ENCODE peak calls at places on chromosome 20, in seven cellular contexts. A is A673; Z is CD4-positive, alpha-beta memory T cell; E is mammary epithelial cell; S is GM23338; F is right atrium auricular region; N is cardiac muscle cell. L is an unnamed sample.
A peak's percentile ranks its signal among the peaks of the same experiment; 100 is the strongest.

GRCh38 chr20:50645253-50646068 is 45.9 kb downstream of the RIPOR3 start:
- DNase-seq in A (peak; percentile 54), Z (no peak), E (peak; percentile 95), S (peak; percentile 95), F (no peak), N (peak; percentile 60), L (peak; percentile 69)

GRCh38 chr20:4563534-4563933 is 158.2 kb upstream of the PRND start:
- DNase-seq in A (peak; percentile 82), Z (no peak), E (peak; percentile 68), S (peak; percentile 70), F (no peak), N (peak; percentile 64), L (no peak)

GRCh38 chr20:38674178-38675133 is 49.8 kb upstream of the SLC32A1 start:
- DNase-seq in A (peak; percentile 83), Z (peak; percentile 38), E (peak; percentile 23), S (peak; percentile 79), F (no peak), N (peak; percentile 87), L (no peak)

GRCh38 chr20:341682-342081 is 5.2 kb upstream of the NRSN2 start:
- DNase-seq in A (peak; percentile 77), Z (no peak), E (peak; percentile 94), S (no peak), F (no peak), N (no peak), L (no peak)

GRCh38 chr20:10115021-10115420 is 80.2 kb downstream of the ANKEF1 start:
- DNase-seq in A (no peak), Z (no peak), E (peak; percentile 64), S (no peak), F (no peak), N (no peak), L (no peak)

GRCh38 chr20:20211274-20211987 is 156.5 kb upstream of the INSM1 start:
- DNase-seq in A (peak; percentile 23), Z (no peak), E (no peak), S (no peak), F (no peak), N (no peak), L (no peak)

GRCh38 chr20:3238616-3239025 is 369 bp downstream of the SLC4A11 start:
- DNase-seq in A (peak; percentile 50), Z (peak; percentile 36), E (peak; percentile 67), S (peak; percentile 77), F (no peak), N (no peak), L (no peak)

GRCh38 chr20:40016884-40017283 is 672.2 kb downstream of the MAFB start:
- DNase-seq in A (no peak), Z (no peak), E (peak; percentile 25), S (no peak), F (no peak), N (no peak), L (no peak)

GRCh38 chr20:34111057-34111711 is 859 bp downstream of the EIF2S2 start:
- DNase-seq in A (peak; percentile 18), Z (peak; percentile 18), E (peak; percentile 58), S (peak; percentile 13), F (no peak), N (peak; percentile 45), L (peak; percentile 15)

GRCh38 chr20:61045876-61046585 is 206.0 kb upstream of the CDH4 start:
- DNase-seq in A (peak; percentile 60), Z (no peak), E (no peak), S (no peak), F (no peak), N (no peak), L (no peak)

DNA sequence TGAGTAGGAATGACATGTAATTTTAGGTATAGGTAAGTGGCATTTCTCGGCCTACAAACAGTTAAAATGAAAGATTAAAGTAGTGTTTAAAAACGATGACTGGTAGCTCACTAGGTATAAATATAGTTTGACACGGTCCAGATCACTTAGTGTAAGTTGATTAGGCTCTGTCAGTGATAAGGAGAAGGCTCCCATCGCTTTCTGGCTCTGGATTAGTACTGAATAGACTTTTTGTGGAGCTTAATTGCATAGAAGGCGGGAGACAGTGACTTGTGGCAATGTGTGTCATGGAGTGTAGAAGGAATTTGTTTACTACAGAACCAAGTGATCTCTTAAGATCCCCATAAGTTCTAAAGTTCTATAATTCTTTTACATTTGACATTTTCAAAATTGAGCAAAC is 6.7 kb downstream of the PYGB start:
- DNase-seq in A (no peak), Z (no peak), E (no peak), S (no peak), F (no peak), N (peak; percentile 57), L (no peak)
- H3K4me1 ChIP-seq in A (peaks cover 9% of the 10 kb centered on the region), Z (peaks cover 16% of the 10 kb centered on the region), E (peaks cover 46% of the 10 kb centered on the region), S (peaks cover 9% of the 10 kb centered on the region), F (peaks cover 94% of the 10 kb centered on the region), N (peaks cover 86% of the 10 kb centered on the region), L (peaks cover 75% of the 10 kb centered on the region)

GRCh38 chr20:58058421-58059140 is 169.9 kb downstream of the ANKRD60 start:
- DNase-seq in A (no peak), Z (no peak), E (no peak), S (no peak), F (no peak), N (no peak), L (no peak)
- H3K4me1 ChIP-seq in A (no peaks in the 10 kb centered on the region), Z (no peaks in the 10 kb centered on the region), E (no peaks in the 10 kb centered on the region), S (peaks cover 6% of the 10 kb centered on the region), F (peaks cover 11% of the 10 kb centered on the region), N (no peaks in the 10 kb centered on the region), L (peaks cover 10% of the 10 kb centered on the region)

DNA sequence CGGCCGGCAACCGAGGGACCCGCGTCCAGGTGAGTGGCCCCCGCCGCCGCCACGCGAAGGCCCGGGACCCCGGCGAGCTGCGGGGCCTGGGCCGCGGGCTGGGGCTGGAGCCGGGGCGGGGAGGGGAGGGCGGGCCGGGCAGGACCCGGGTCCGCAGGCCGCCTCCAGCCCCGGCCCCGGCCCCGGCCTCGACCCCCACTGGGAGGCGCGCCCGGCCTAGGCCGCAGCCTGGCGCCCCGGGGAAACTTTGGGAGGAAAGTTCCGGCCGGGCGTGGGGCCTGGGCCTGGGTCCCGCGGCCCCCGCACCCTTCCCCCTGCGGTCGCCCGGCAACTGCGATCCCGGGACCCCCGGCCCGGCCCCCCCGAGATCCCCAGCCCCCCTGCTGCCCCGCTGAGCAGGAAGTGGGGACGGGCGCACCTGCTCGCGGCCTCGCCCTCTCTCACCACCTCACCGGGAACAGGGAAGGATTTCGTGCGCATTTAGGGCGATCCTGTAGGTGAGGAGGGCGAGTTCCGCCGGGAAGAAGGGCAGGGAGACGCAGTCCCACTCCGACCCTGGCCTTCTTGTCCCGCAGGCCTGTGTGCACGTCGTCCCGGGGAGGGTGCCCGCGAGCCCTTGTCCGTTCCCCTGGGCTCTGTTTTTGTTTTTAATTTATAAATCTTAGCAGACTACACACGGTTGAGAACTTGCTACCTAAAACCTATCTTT is 402 bp downstream of the OSBPL2 start:
- DNase-seq in A (no peak), Z (peak; percentile 9), E (peak; percentile 30), S (peak; percentile 61), F (no peak), N (peak; percentile 27), L (no peak)
- H3K4me1 ChIP-seq in A (no peaks in the 10 kb centered on the region), Z (peaks cover 38% of the 10 kb centered on the region), E (peaks cover 28% of the 10 kb centered on the region), S (peaks cover 9% of the 10 kb centered on the region), F (peaks cover 64% of the 10 kb centered on the region), N (peaks cover 15% of the 10 kb centered on the region), L (peaks cover 81% of the 10 kb centered on the region)

GRCh38 chr20:53749499-53749898 is 155.9 kb upstream of the ZNF217 start:
- DNase-seq in A (no peak), Z (no peak), E (no peak), S (no peak), F (no peak), N (no peak), L (no peak)

GRCh38 chr20:53752583-53752970 is 158.9 kb upstream of the ZNF217 start:
- DNase-seq in A (no peak), Z (no peak), E (no peak), S (no peak), F (no peak), N (no peak), L (no peak)

GRCh38 chr20:53750827-53751393 is 157.3 kb upstream of the ZNF217 start:
- DNase-seq in A (peak; percentile 81), Z (peak; percentile 26), E (no peak), S (no peak), F (no peak), N (peak; percentile 4), L (no peak)

GRCh38 chr20:53752971-53753879 is 159.6 kb upstream of the ZNF217 start:
- DNase-seq in A (peak; percentile 44), Z (no peak), E (peak; percentile 66), S (peak; percentile 59), F (no peak), N (no peak), L (no peak)

GRCh38 chr20:53751394-53752368 is 158.0 kb upstream of the ZNF217 start:
- DNase-seq in A (no peak), Z (peak; percentile 28), E (no peak), S (no peak), F (no peak), N (peak; percentile 2), L (no peak)
- H3K4me1 ChIP-seq in A (peaks cover 59% of the 10 kb centered on the region), Z (peaks cover 70% of the 10 kb centered on the region), E (peaks cover 33% of the 10 kb centered on the region), S (peaks cover 48% of the 10 kb centered on the region), F (peaks cover 8% of the 10 kb centered on the region), N (no peaks in the 10 kb centered on the region), L (no peaks in the 10 kb centered on the region)

DNA sequence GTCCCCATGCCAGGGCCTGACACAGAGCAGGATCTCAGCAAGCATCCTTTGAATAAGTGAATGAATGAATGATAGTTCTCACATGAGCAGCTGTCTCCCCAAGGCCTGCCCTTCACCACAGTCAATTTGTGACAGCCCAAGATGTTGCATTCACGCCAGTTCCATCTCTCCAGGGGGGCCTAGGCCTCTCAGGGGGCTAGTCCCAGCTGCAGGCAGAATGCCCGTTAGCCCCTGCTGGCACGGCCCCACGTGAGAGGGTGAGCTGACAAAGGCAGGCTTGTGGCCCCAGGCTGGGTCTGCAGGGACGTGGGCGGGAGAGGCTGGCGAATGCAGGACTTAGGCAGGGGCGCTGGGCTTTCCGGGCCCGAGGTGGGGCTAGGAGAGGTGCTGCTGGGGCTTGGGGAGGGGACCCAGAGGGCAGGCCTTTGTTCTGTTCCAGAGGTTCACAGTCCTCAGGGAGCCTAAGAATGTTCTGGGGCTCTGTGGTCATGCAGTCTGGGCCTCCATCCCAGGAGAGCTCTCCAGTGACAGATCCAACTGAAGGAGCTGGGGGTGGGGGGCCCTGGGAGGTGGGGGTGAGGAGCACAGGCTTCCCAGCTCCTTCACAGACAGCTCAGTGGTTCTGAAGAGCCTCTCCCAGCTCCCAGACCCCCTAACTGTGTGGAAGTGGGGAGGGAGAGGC is 30.5 kb upstream of the TLDC2 start:
- DNase-seq in A (peak; percentile 69), Z (no peak), E (no peak), S (no peak), F (no peak), N (no peak), L (no peak)
- H3K4me1 ChIP-seq in A (peaks cover 42% of the 10 kb centered on the region), Z (peaks cover 5% of the 10 kb centered on the region), E (peaks cover 26% of the 10 kb centered on the region), S (peaks cover 13% of the 10 kb centered on the region), F (peaks cover 77% of the 10 kb centered on the region), N (peaks cover 11% of the 10 kb centered on the region), L (peaks cover 74% of the 10 kb centered on the region)